ENCODE peak calls at places on chromosome 11, in eight cellular contexts. V is tibial nerve, Y is transverse colon, M is foreskin fibroblast, L is brain microvascular endothelial cell, A is fibroblast of the aortic adventitia, S is PC-3, R is kidney epithelial cell. Q is an unnamed sample.

GRCh38 chr11:79419120-79419519 is 21.7 kb downstream of the TENM4 start:
- DNase-seq in V (no peak), Y (peak; percentile 63), M (peak; percentile 88), L (peak; percentile 56), A (peak; percentile 52), S (peak; percentile 95), R (peak; percentile 92), Q (peak; percentile 93)

GRCh38 chr11:34426766-34427170 is 12.0 kb upstream of the CAT start:
- DNase-seq in V (peak; percentile 27), Y (no peak), M (peak; percentile 92), L (no peak), A (peak; percentile 98), S (no peak), R (no peak), Q (peak; percentile 96)

GRCh38 chr11:12376259-12376971 is 956 bp upstream of the PARVA start:
- DNase-seq in V (peak; percentile 41), Y (peak; percentile 27), M (peak; percentile 73), L (peak; percentile 43), A (peak; percentile 84), S (no peak), R (no peak), Q (peak; percentile 93)

GRCh38 chr11:65041206-65042035 is at the start of gene SAC3D1:
- DNase-seq in V (no peak), Y (peak; percentile 73), M (peak; percentile 79), L (peak; percentile 14), A (peak; percentile 34), S (peak; percentile 69), R (peak; percentile 4), Q (peak; percentile 31)

GRCh38 chr11:3154001-3154599 is 11.0 kb downstream of the OSBPL5 start:
- DNase-seq in V (no peak), Y (no peak), M (no peak), L (peak; percentile 49), A (no peak), S (no peak), R (no peak), Q (peak; percentile 39)

GRCh38 chr11:130213143-130213978 is 53.8 kb downstream of the ST14 start:
- DNase-seq in V (peak; percentile 45), Y (peak; percentile 75), M (peak; percentile 62), L (no peak), A (peak; percentile 26), S (peak; percentile 76), R (no peak), Q (peak; percentile 18)

GRCh38 chr11:94175545-94175944 is 46.9 kb downstream of the PANX1 start:
- DNase-seq in V (no peak), Y (no peak), M (peak; percentile 94), L (peak; percentile 46), A (peak; percentile 88), S (no peak), R (peak; percentile 35), Q (peak; percentile 92)

GRCh38 chr11:3088806-3089205 is 31.6 kb upstream of the CARS1 start:
- DNase-seq in V (no peak), Y (no peak), M (no peak), L (no peak), A (no peak), S (no peak), R (no peak), Q (no peak)

DNA sequence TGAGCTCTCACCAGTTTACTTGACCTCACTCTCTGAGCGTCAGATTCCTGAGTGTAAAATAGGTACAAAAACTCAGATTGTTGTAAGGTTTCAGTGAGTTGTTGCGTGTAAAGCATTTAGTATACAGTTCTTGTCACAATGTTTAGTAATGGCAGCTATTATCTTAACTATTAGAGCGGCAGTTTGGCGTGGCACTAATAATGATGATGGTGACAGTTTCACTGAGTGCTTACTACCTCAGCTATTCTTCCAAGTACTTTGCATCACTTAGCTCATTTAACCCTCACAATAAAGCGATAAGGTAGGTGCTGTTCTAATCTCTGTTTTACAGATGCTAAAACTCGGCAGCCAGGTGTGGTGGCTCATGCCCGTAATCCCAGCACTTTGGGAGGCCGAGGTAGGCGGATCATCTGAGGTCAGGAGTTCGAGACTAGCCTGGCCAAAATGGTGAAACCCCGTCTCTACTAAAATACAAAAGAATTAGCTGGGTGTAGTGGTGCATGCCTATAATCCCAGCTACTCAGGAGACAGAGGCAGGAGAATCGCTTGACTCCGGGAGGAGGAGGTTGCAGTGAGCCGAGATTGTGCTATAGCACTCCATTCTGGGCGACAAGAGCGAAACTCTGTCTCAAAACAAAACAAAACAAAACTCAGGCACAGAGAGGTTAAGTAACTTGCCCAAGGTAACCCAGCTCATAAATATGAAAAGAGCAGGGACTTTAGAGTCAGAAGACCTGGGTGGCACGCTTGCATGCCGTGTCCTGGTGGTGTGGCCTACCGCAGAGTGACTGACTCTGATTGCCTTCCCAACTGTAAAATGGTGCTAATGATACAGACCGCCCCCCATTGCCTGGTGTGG is 76.2 kb downstream of the PTPRJ start:
- DNase-seq in V (no peak), Y (no peak), M (no peak), L (no peak), A (no peak), S (no peak), R (no peak), Q (no peak)
- TF ChIP-seq CTCF in V (no peak), Y (no peak), M (no peak), L (no peak), A (no peak), S (no peak), R (no peak), Q (no peak)

GRCh38 chr11:134272381-134273316 is 3.5 kb upstream of the GLB1L3 start:
- DNase-seq in V (no peak), Y (no peak), M (peak; percentile 73), L (no peak), A (peak; percentile 40), S (no peak), R (no peak), Q (peak; percentile 42)

GRCh38 chr11:134271978-134272377 is 4.2 kb upstream of the GLB1L3 start:
- DNase-seq in V (no peak), Y (no peak), M (no peak), L (no peak), A (no peak), S (no peak), R (no peak), Q (no peak)

GRCh38 chr11:134267466-134267865 is 8.7 kb upstream of the GLB1L3 start:
- DNase-seq in V (no peak), Y (no peak), M (no peak), L (no peak), A (no peak), S (no peak), R (no peak), Q (no peak)

GRCh38 chr11:134267966-134268365 is 8.2 kb upstream of the GLB1L3 start:
- DNase-seq in V (no peak), Y (no peak), M (no peak), L (no peak), A (no peak), S (no peak), R (no peak), Q (no peak)

DNA sequence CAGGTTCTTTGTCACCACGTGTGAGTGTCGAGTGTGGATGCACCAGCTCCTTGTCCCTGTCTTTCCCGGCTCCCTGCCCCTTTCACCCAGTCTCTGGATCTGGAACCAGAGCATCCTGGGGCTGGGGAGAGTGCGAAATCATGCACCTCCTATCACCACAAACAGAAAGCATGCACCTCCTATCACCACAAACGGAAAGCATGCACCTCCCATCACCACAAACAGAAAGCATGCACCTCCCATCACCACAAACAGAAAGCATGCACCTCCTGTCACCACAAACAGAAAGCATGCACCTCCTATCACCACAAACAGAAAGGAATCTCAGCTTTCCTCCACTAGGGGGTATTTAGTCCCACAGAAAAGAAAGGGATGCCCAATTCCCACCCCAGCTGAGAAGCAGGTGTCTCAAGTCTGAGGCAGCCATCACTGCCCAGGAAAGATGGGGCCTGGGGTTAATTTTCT is 5.9 kb upstream of the GLB1L3 start:
- DNase-seq in V (no peak), Y (no peak), M (peak; percentile 18), L (no peak), A (no peak), S (peak; percentile 52), R (no peak), Q (no peak)
- TF ChIP-seq CTCF in V (no peak), Y (no peak), M (peak; percentile 16), L (peak; percentile 41), A (no peak), S (peak; percentile 56), R (peak; percentile 16), Q (no peak)

GRCh38 chr11:118294053-118294452 is 10.5 kb upstream of the CD3E start:
- DNase-seq in V (no peak), Y (no peak), M (no peak), L (no peak), A (no peak), S (no peak), R (no peak), Q (no peak)

GRCh38 chr11:118291453-118291852 is 13.1 kb upstream of the CD3E start:
- DNase-seq in V (no peak), Y (no peak), M (peak; percentile 19), L (no peak), A (peak; percentile 11), S (peak; percentile 50), R (no peak), Q (peak; percentile 58)

GRCh38 chr11:118287006-118287405 is 17.5 kb upstream of the CD3E start:
- DNase-seq in V (no peak), Y (no peak), M (peak; percentile 20), L (no peak), A (peak; percentile 2), S (peak; percentile 95), R (no peak), Q (peak; percentile 50)

GRCh38 chr11:118289411-118289810 is 15.1 kb upstream of the CD3E start:
- DNase-seq in V (no peak), Y (no peak), M (peak; percentile 14), L (no peak), A (peak; percentile 3), S (no peak), R (no peak), Q (peak; percentile 10)

DNA sequence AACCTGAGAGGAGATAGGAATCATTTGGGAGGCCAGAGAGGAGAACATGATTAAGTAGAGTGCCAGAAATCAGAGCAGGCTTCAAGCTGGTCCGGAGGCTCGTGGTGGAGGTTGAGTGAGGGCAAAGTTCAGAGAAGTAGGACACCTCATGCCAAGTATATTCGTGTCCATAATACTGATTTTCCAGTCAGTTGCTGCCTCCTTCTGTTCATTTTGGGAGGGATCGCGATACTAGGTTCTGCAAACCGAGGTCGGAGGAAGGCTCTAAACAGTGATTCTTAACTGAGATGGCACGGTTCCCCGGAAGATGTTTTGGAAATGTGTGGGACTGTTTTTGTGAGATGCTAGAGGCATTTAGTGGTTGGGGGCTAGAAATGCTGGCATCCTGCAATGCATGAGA is 13.6 kb upstream of the CD3E start:
- DNase-seq in V (peak; percentile 10), Y (peak; percentile 61), M (no peak), L (no peak), A (peak; percentile 9), S (peak; percentile 86), R (no peak), Q (peak; percentile 17)
- TF ChIP-seq CTCF in V (no peak), Y (peak; percentile 34), M (no peak), L (no peak), A (peak; percentile 22), S (peak; percentile 92), R (peak; percentile 40), Q (peak; percentile 12)

DNA sequence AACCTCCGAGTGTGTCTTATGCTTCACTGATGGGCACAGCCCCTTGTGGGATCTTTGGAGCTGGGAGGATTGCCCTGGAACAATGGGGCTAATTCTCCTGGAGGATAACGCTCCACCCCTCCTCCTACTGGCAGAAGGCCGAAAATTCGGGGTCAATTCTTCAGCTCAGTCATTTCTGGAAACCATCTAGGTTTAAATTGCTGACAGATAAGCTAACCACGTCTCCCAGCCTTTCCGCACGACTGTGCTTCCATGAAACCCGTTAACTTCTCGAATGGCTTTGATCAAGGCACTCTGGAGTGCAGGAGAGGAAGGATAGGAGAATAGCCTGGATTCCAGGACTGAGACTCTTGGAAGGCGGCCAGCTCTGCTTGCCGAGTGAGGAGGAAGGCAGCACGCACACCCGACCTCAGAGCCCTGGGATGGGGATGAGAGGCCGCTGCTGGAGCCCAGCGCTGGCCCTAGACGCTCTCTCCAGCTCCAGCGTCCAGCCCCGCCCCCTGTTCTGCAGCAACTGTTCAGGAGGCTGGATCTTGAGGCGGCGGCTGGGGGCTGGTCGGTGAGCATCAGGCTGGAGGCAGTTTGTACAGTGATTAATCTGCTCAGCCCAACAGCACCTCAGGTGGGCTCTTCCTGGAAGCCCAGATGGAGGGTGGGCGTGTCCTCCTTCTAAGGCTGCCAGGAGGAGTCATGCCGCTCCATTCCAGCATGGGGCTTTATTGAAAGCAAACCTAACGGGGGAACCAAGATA is 176.7 kb upstream of the NCAM1 start:
- DNase-seq in V (peak; percentile 43), Y (peak; percentile 32), M (peak; percentile 49), L (peak; percentile 0), A (peak; percentile 99), S (no peak), R (peak; percentile 12), Q (peak; percentile 28)
- TF ChIP-seq CTCF in V (no peak), Y (no peak), M (no peak), L (no peak), A (peak; percentile 32), S (no peak), R (no peak), Q (no peak)

Q was measured in fibroblast of mammary gland.